ENCODE peak calls at places on chromosomes 7 and 10, in six cellular contexts. C is mesenchymal stem cell, O is IMR-90, G is neuronal stem cell, I is H9, E is trophoblast cell. D is an unnamed sample.

GRCh38 chr10:3911713-3912442 is 126.9 kb upstream of the KLF6 start:
- DNase-seq in C (peak), O (peak), G (no peak), I (no peak), E (peak), D (no peak)

GRCh38 chr7:111638048-111638447 is 75.8 kb upstream of the IMMP2L start:
- DNase-seq in C (no peak), O (no peak), G (no peak), I (no peak), E (no peak), D (no peak)

GRCh38 chr7:107049480-107049879 is 5.0 kb downstream of the PRKAR2B start:
- DNase-seq in C (no peak), O (no peak), G (no peak), I (no peak), E (no peak), D (no peak)

GRCh38 chr7:139775829-139776266 is 1.9 kb downstream of the HIPK2 start:
- DNase-seq in C (peak), O (peak), G (no peak), I (no peak), E (peak), D (peak)

GRCh38 chr7:70432567-70433001 is 699.4 kb upstream of the GALNT17 start:
- DNase-seq in C (no peak), O (no peak), G (no peak), I (no peak), E (no peak), D (no peak)

GRCh38 chr7:32062150-32062549 is 8.1 kb downstream of the PDE1C start:
- DNase-seq in C (peak), O (peak), G (no peak), I (peak), E (peak), D (peak)

GRCh38 chr10:42367532-42368230 is 270.7 kb downstream of the ZNF33B start:
- DNase-seq in C (no peak), O (peak), G (peak), I (no peak), E (peak), D (no peak)

GRCh38 chr10:118485641-118486040 is 109.8 kb downstream of the PRLHR start:
- DNase-seq in C (no peak), O (no peak), G (no peak), I (no peak), E (no peak), D (no peak)

GRCh38 chr10:121110369-121110768 is 259.2 kb downstream of the WDR11 start:
- DNase-seq in C (no peak), O (no peak), G (no peak), I (no peak), E (no peak), D (no peak)

GRCh38 chr10:86035791-86036543 is 330.6 kb downstream of the GRID1 start:
- DNase-seq in C (no peak), O (no peak), G (no peak), I (no peak), E (no peak), D (no peak)

GRCh38 chr10:98444314-98445006 is 2.3 kb downstream of the HPS1 start:
- DNase-seq in C (no peak), O (no peak), G (no peak), I (no peak), E (peak), D (no peak)

GRCh38 chr10:113802997-113803396 is 50.9 kb downstream of the DCLRE1A start:
- DNase-seq in C (no peak), O (peak), G (no peak), I (no peak), E (no peak), D (no peak)

GRCh38 chr10:129481641-129482040 is 14.6 kb downstream of the MGMT start:
- DNase-seq in C (no peak), O (no peak), G (no peak), I (no peak), E (no peak), D (no peak)

GRCh38 chr10:74051729-74052342 is 53.9 kb downstream of the VCL start:
- DNase-seq in C (peak), O (no peak), G (no peak), I (peak), E (peak), D (no peak)

GRCh38 chr10:47257396-47258120 is 42.4 kb upstream of the GDF10 start:
- DNase-seq in C (peak), O (peak), G (no peak), I (no peak), E (no peak), D (peak)

GRCh38 chr10:118926018-118926417 is 103.5 kb upstream of the NANOS1 start:
- DNase-seq in C (no peak), O (no peak), G (no peak), I (no peak), E (no peak), D (no peak)

GRCh38 chr7:37079420-37079819 is 355.1 kb upstream of the AOAH start:
- DNase-seq in C (no peak), O (no peak), G (no peak), I (no peak), E (no peak), D (no peak)
- H4K91ac ChIP-seq in C (no peak), O (no peak), G (no peak), I (no peak), E (no peak), D (no peak)

GRCh38 chr10:44069573-44069972 is 315.3 kb downstream of the CXCL12 start:
- DNase-seq in C (no peak), O (no peak), G (no peak), I (no peak), E (no peak), D (no peak)
- H3K27ac ChIP-seq in C (no peak), O (no peak), G (no peak), I (no peak), E (no peak), D (no peak)

GRCh38 chr7:4014649-4015048 is 667.4 kb upstream of the FOXK1 start:
- DNase-seq in C (no peak), O (no peak), G (no peak), I (no peak), E (no peak), D (no peak)
- H4K91ac ChIP-seq in C (no peak), O (no peak), G (no peak), I (no peak), E (no peak), D (no peak)

DNA sequence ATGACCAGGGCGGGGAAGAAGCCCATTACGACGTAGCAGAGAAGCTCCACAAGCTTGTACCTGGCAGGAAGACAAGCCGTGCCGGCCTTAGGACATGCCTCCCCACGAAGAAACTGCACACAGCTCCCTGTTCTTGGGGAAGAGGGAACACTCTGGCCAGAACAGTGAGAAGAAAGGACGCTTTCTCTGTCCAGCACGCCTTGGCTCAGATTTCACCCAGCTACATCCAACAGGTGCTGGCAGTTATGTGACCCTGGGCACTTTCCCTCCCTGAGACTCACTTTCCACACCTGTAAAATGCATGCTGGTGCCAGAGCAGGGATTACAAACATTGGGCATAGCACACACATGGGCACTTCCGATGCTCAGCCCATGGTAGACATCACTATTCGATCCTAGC is 26.4 kb upstream of the RADIL start:
- DNase-seq in C (no peak), O (no peak), G (no peak), I (no peak), E (no peak), D (no peak)
- H3K27ac ChIP-seq in C (no peak), O (no peak), G (no peak), I (no peak), E (no peak), D (no peak)

GRCh38 chr10:32381165-32381564 is 34.2 kb upstream of the EPC1 start:
- DNase-seq in C (no peak), O (no peak), G (no peak), I (no peak), E (no peak), D (no peak)
- H4K91ac ChIP-seq in C (no peak), O (no peak), G (no peak), I (no peak), E (no peak), D (no peak)

DNA sequence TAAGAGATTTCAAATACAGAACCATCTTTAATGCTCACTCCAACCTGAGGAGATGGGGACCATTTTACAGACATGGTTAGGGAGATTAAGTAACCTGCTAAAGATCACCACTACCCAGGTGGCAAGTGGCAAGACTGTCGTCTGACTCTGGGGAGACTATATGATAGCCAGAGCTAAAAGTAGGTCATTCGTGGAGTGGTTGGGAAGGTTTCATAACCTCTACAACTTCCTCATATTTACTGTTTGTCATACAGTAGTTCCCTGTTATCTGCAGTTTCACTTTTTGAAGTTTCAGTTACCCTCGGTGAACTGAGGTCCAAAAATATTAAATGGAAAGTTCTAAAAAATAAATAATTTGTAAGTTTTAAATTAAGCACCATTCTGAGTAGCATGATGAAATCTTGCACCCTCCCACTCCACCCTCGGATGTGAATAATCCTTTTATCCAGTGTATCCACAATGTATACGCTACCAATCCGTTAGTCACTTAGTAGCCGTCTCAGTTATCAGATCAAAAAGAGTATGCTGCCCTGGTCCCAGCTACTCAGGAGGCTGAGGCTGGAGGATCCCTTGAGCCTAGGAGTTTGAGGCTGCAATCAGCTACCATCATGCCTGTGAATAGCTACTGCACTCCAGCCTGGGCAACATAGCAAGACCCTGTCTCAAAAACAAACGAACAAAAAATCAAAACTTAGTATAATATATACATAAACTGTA is 14.9 kb upstream of the LGI1 start:
- DNase-seq in C (no peak), O (no peak), G (no peak), I (no peak), E (peak), D (no peak)
- H3K27ac ChIP-seq in C (no peak), O (no peak), G (no peak), I (no peak), E (no peak), D (no peak)

GRCh38 chr10:80205478-80206276 is at the start of gene ANXA11:
- DNase-seq in C (peak), O (peak), G (peak), I (peak), E (peak), D (peak)
- H4K91ac ChIP-seq in C (peak), O (peak), G (no peak), I (no peak), E (peak), D (peak)

GRCh38 chr10:69895759-69896158 is 94.1 kb downstream of the COL13A1 start:
- DNase-seq in C (peak), O (peak), G (no peak), I (no peak), E (no peak), D (no peak)
- H3K27ac ChIP-seq in C (no peak), O (no peak), G (no peak), I (no peak), E (no peak), D (no peak)